ENCODE peak calls at places on chromosomes 7 and 10, in eight cellular contexts. One of them, this sample, is unnamed.

GRCh38 chr10:89702121-89702480 is 711 bp downstream of the KIF20B start:
- DNase-seq in NCI-H2107: no peak
- DNase-seq in ACHN: peak; percentile 39
- DNase-seq in iPS-NIHi11: peak; percentile 11
- DNase-seq in SK-MEL-5: no peak
- DNase-seq in left cardiac atrium: no peak
- DNase-seq in GM13977: no peak
- DNase-seq in astrocyte of the hippocampus: peak; percentile 23
- DNase-seq in this sample: no peak

GRCh38 chr10:3467052-3467906 is 294.7 kb upstream of the PITRM1 start:
- DNase-seq in left cardiac atrium: peak; percentile 82
- DNase-seq in SK-MEL-5: peak; percentile 74
- DNase-seq in GM13977: no peak
- DNase-seq in NCI-H2107: no peak
- DNase-seq in ACHN: peak; percentile 94
- DNase-seq in iPS-NIHi11: no peak
- DNase-seq in astrocyte of the hippocampus: peak; percentile 97
- DNase-seq in this sample: no peak

GRCh38 chr7:102030696-102031095 is 213.3 kb downstream of the CUX1 start:
- DNase-seq in SK-MEL-5: no peak
- DNase-seq in astrocyte of the hippocampus: no peak
- DNase-seq in iPS-NIHi11: no peak
- DNase-seq in left cardiac atrium: no peak
- DNase-seq in ACHN: no peak
- DNase-seq in GM13977: no peak
- DNase-seq in NCI-H2107: no peak
- DNase-seq in this sample: no peak

GRCh38 chr7:131385039-131385605 is 57.4 kb downstream of the MKLN1 start:
- DNase-seq in GM13977: no peak
- DNase-seq in left cardiac atrium: no peak
- DNase-seq in ACHN: no peak
- DNase-seq in iPS-NIHi11: no peak
- DNase-seq in SK-MEL-5: no peak
- DNase-seq in NCI-H2107: no peak
- DNase-seq in astrocyte of the hippocampus: peak; percentile 63
- DNase-seq in this sample: no peak

GRCh38 chr7:6432786-6433185 is 15.0 kb downstream of the DAGLB start:
- DNase-seq in left cardiac atrium: no peak
- DNase-seq in SK-MEL-5: no peak
- DNase-seq in iPS-NIHi11: no peak
- DNase-seq in astrocyte of the hippocampus: no peak
- DNase-seq in ACHN: no peak
- DNase-seq in GM13977: no peak
- DNase-seq in NCI-H2107: no peak
- DNase-seq in this sample: no peak

GRCh38 chr10:91378061-91378460 is 32.1 kb upstream of the HECTD2 start:
- DNase-seq in ACHN: no peak
- DNase-seq in iPS-NIHi11: no peak
- DNase-seq in astrocyte of the hippocampus: peak; percentile 83
- DNase-seq in SK-MEL-5: no peak
- DNase-seq in NCI-H2107: no peak
- DNase-seq in GM13977: no peak
- DNase-seq in left cardiac atrium: no peak
- DNase-seq in this sample: no peak

GRCh38 chr7:132745510-132745909 is 169.2 kb upstream of the PLXNA4 start:
- DNase-seq in NCI-H2107: no peak
- DNase-seq in astrocyte of the hippocampus: no peak
- DNase-seq in iPS-NIHi11: no peak
- DNase-seq in GM13977: no peak
- DNase-seq in ACHN: no peak
- DNase-seq in left cardiac atrium: no peak
- DNase-seq in SK-MEL-5: no peak
- DNase-seq in this sample: no peak

GRCh38 chr7:127396184-127396583 is 3.7 kb upstream of the ZNF800 start:
- DNase-seq in ACHN: no peak
- DNase-seq in iPS-NIHi11: no peak
- DNase-seq in NCI-H2107: no peak
- DNase-seq in SK-MEL-5: peak; percentile 44
- DNase-seq in astrocyte of the hippocampus: no peak
- DNase-seq in GM13977: peak; percentile 18
- DNase-seq in left cardiac atrium: peak; percentile 24
- DNase-seq in this sample: no peak

GRCh38 chr7:122768827-122769226 is 66.1 kb upstream of the RNF148 start:
- DNase-seq in SK-MEL-5: peak; percentile 19
- DNase-seq in ACHN: no peak
- DNase-seq in astrocyte of the hippocampus: no peak
- DNase-seq in NCI-H2107: no peak
- DNase-seq in iPS-NIHi11: no peak
- DNase-seq in left cardiac atrium: no peak
- DNase-seq in GM13977: no peak
- DNase-seq in this sample: no peak

GRCh38 chr7:19410096-19410495 is 264.9 kb upstream of the FERD3L start:
- DNase-seq in SK-MEL-5: no peak
- DNase-seq in astrocyte of the hippocampus: no peak
- DNase-seq in iPS-NIHi11: no peak
- DNase-seq in GM13977: no peak
- DNase-seq in NCI-H2107: no peak
- DNase-seq in left cardiac atrium: no peak
- DNase-seq in ACHN: no peak
- DNase-seq in this sample: no peak

GRCh38 chr7:134886353-134887057 is 99.8 kb upstream of the AGBL3 start:
- DNase-seq in left cardiac atrium: peak; percentile 60
- DNase-seq in SK-MEL-5: no peak
- DNase-seq in GM13977: no peak
- DNase-seq in NCI-H2107: no peak
- DNase-seq in iPS-NIHi11: no peak
- DNase-seq in ACHN: peak; percentile 37
- DNase-seq in astrocyte of the hippocampus: peak; percentile 57
- DNase-seq in this sample: peak; percentile 89

GRCh38 chr7:80387634-80388033 is 124.2 kb downstream of the GNAT3 start:
- DNase-seq in left cardiac atrium: no peak
- DNase-seq in SK-MEL-5: no peak
- DNase-seq in ACHN: no peak
- DNase-seq in iPS-NIHi11: no peak
- DNase-seq in astrocyte of the hippocampus: no peak
- DNase-seq in NCI-H2107: no peak
- DNase-seq in GM13977: no peak
- DNase-seq in this sample: peak; percentile 73

GRCh38 chr7:92781117-92781720 is 55.2 kb downstream of the CDK6 start:
- DNase-seq in astrocyte of the hippocampus: no peak
- DNase-seq in ACHN: no peak
- DNase-seq in iPS-NIHi11: no peak
- DNase-seq in GM13977: no peak
- DNase-seq in left cardiac atrium: no peak
- DNase-seq in SK-MEL-5: no peak
- DNase-seq in NCI-H2107: no peak
- DNase-seq in this sample: no peak

GRCh38 chr7:111796671-111797070 is 234.4 kb upstream of the IMMP2L start:
- DNase-seq in ACHN: peak; percentile 26
- DNase-seq in NCI-H2107: no peak
- DNase-seq in left cardiac atrium: no peak
- DNase-seq in GM13977: no peak
- DNase-seq in astrocyte of the hippocampus: peak; percentile 23
- DNase-seq in SK-MEL-5: no peak
- DNase-seq in iPS-NIHi11: no peak
- DNase-seq in this sample: no peak

GRCh38 chr10:114304566-114305421 is 65.7 kb downstream of the VWA2 start:
- DNase-seq in ACHN: peak; percentile 55
- DNase-seq in left cardiac atrium: peak; percentile 53
- DNase-seq in SK-MEL-5: peak; percentile 30
- DNase-seq in NCI-H2107: no peak
- DNase-seq in iPS-NIHi11: peak; percentile 79
- DNase-seq in GM13977: peak; percentile 75
- DNase-seq in astrocyte of the hippocampus: no peak
- DNase-seq in this sample: no peak

GRCh38 chr10:58435297-58435696 is 50.1 kb downstream of the TFAM start:
- DNase-seq in GM13977: no peak
- DNase-seq in iPS-NIHi11: peak; percentile 21
- DNase-seq in NCI-H2107: no peak
- DNase-seq in SK-MEL-5: peak; percentile 92
- DNase-seq in astrocyte of the hippocampus: peak; percentile 98
- DNase-seq in left cardiac atrium: peak; percentile 65
- DNase-seq in ACHN: peak; percentile 99
- DNase-seq in this sample: no peak

GRCh38 chr7:134737561-134738353 is 41.7 kb upstream of the CALD1 start:
- DNase-seq in ACHN: no peak
- DNase-seq in astrocyte of the hippocampus: peak; percentile 87
- DNase-seq in SK-MEL-5: no peak
- DNase-seq in iPS-NIHi11: no peak
- DNase-seq in NCI-H2107: no peak
- DNase-seq in left cardiac atrium: no peak
- DNase-seq in GM13977: peak; percentile 10
- DNase-seq in this sample: no peak

GRCh38 chr10:131242007-131242406 is 69.5 kb downstream of the TCERG1L start:
- DNase-seq in SK-MEL-5: peak; percentile 57
- DNase-seq in ACHN: peak; percentile 26
- DNase-seq in GM13977: no peak
- DNase-seq in astrocyte of the hippocampus: peak; percentile 25
- DNase-seq in left cardiac atrium: peak; percentile 35
- DNase-seq in NCI-H2107: no peak
- DNase-seq in iPS-NIHi11: peak; percentile 66
- DNase-seq in this sample: no peak

GRCh38 chr10:95866448-95866842 is 41.3 kb upstream of the CC2D2B start:
- DNase-seq in SK-MEL-5: peak; percentile 27
- DNase-seq in iPS-NIHi11: no peak
- DNase-seq in GM13977: no peak
- DNase-seq in ACHN: no peak
- DNase-seq in NCI-H2107: no peak
- DNase-seq in astrocyte of the hippocampus: no peak
- DNase-seq in left cardiac atrium: no peak
- DNase-seq in this sample: no peak

GRCh38 chr7:74290590-74290950 is 1.4 kb downstream of the CLIP2 start:
- DNase-seq in SK-MEL-5: no peak
- DNase-seq in astrocyte of the hippocampus: no peak
- DNase-seq in ACHN: no peak
- DNase-seq in NCI-H2107: no peak
- DNase-seq in iPS-NIHi11: no peak
- DNase-seq in GM13977: peak; percentile 40
- DNase-seq in left cardiac atrium: no peak
- DNase-seq in this sample: no peak